ENCODE peak calls at places on chromosomes 2 and 18, in five cellular contexts. U is suprapubic skin, K is IMR-90, X is Peyer's patch, Y is NB4. I is an unnamed sample.

GRCh38 chr2:150013011-150013410 is 425.4 kb upstream of the MMADHC start:
- DNase-seq in U (no peak), K (peak; percentile 36), X (no peak), Y (no peak), I (no peak)

GRCh38 chr2:9336209-9336533 is 87.2 kb downstream of the ITGB1BP1 start:
- DNase-seq in U (no peak), K (peak; percentile 60), X (no peak), Y (no peak), I (no peak)

GRCh38 chr2:47688561-47688960 is 94.4 kb upstream of the MSH6 start:
- DNase-seq in U (no peak), K (no peak), X (no peak), Y (peak; percentile 23), I (no peak)

GRCh38 chr2:134372611-134373131 is 118.8 kb downstream of the MGAT5 start:
- DNase-seq in U (no peak), K (peak; percentile 94), X (no peak), Y (no peak), I (peak; percentile 60)

GRCh38 chr18:44592639-44593038 is 88.0 kb upstream of the SETBP1 start:
- DNase-seq in U (no peak), K (peak; percentile 70), X (no peak), Y (no peak), I (peak; percentile 23)

GRCh38 chr2:180523629-180524340 is 456.6 kb upstream of the UBE2E3 start:
- DNase-seq in U (no peak), K (peak; percentile 95), X (no peak), Y (peak; percentile 24), I (no peak)

GRCh38 chr2:78417355-78417754 is 608.1 kb upstream of the REG3G start:
- DNase-seq in U (no peak), K (no peak), X (no peak), Y (no peak), I (no peak)

GRCh38 chr2:132999421-132999820 is 329.4 kb upstream of the LYPD1 start:
- DNase-seq in U (no peak), K (no peak), X (no peak), Y (no peak), I (no peak)

GRCh38 chr2:29706171-29706690 is 215.2 kb downstream of the ALK start:
- DNase-seq in U (no peak), K (no peak), X (no peak), Y (no peak), I (no peak)
- H3K4me3 ChIP-seq in U (no peak overlapping the region), K (no peak overlapping the region), X (no peak overlapping the region), Y (no peak overlapping the region), I (no peak overlapping the region)

GRCh38 chr2:240567137-240567871 is 980 bp upstream of the RNPEPL1 start:
- DNase-seq in U (peak; percentile 77), K (no peak), X (peak; percentile 61), Y (peak; percentile 46), I (peak; percentile 58)

GRCh38 chr2:240566203-240567136 is 1.8 kb upstream of the RNPEPL1 start:
- DNase-seq in U (peak; percentile 98), K (peak; percentile 70), X (peak; percentile 97), Y (peak; percentile 93), I (peak; percentile 96)

GRCh38 chr2:240564191-240564570 is 4.0 kb downstream of the DUSP28 start:
- DNase-seq in U (peak; percentile 62), K (no peak), X (no peak), Y (no peak), I (no peak)

GRCh38 chr2:240565267-240566202 is 2.7 kb upstream of the RNPEPL1 start:
- DNase-seq in U (peak; percentile 93), K (peak; percentile 57), X (peak; percentile 89), Y (peak; percentile 97), I (peak; percentile 76)

GRCh38 chr2:240564571-240565266 is 3.6 kb upstream of the RNPEPL1 start:
- DNase-seq in U (peak; percentile 59), K (peak; percentile 88), X (peak; percentile 45), Y (no peak), I (no peak)
- TF ChIP-seq POLR2A in U (no peak), K (peak; percentile 86), X (no peak), Y (no peak), I (no peak)

GRCh38 chr2:217909156-217909820 is 93.5 kb downstream of the TNS1 start:
- DNase-seq in U (no peak), K (no peak), X (no peak), Y (no peak), I (no peak)

GRCh38 chr2:217906787-217907186 is 96.0 kb downstream of the TNS1 start:
- DNase-seq in U (peak; percentile 80), K (no peak), X (no peak), Y (no peak), I (peak; percentile 71)

GRCh38 chr2:217910875-217911212 is 92.0 kb downstream of the TNS1 start:
- DNase-seq in U (no peak), K (no peak), X (no peak), Y (no peak), I (peak; percentile 35)

GRCh38 chr2:217907266-217907665 is 95.5 kb downstream of the TNS1 start:
- DNase-seq in U (no peak), K (no peak), X (no peak), Y (no peak), I (no peak)

DNA sequence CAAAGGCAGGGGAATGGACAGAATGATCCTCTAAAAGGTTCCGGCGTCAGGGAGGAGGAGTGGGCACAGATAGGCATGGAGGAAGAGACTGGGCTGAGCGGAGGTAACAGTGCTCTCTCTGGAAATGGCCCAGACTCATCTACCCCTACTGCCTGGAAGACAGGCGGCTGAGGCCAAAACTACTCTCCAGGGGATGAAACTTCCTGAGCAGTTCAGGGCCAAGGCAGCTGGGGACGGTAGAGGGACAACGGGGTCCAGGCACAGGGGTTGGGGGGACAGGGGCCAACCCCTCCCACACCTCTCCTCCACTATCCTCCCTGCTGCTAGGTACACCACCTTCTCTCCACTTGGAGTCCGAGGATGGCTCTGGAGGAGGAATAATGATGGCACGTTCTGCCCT is 94.3 kb downstream of the TNS1 start:
- DNase-seq in U (no peak), K (no peak), X (no peak), Y (no peak), I (no peak)
- H3K4me3 ChIP-seq in U (no peak overlapping the region), K (no peak overlapping the region), X (no peak overlapping the region), Y (no peak overlapping the region), I (no peak overlapping the region)

DNA sequence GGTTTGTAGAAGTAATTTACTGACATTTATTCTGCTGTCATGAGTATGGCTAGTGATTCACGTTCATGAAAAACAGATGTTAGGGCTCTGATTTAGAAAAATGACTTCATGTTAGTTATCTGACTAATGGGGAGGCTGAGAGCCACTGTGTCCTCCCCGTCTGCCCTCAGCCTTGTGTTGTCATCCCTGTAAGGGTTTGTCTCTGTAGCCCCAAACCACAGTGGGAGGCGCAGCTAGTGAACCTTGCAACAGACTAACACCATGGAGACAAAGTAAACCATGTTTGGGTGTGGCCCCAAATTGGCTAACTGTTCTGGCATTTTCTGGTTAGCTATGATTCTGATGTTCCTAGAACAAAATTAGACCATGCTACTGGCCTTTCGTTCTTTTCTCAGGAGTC is 60.3 kb downstream of the LRRFIP1 start:
- DNase-seq in U (peak; percentile 95), K (peak; percentile 99), X (no peak), Y (peak; percentile 97), I (peak; percentile 85)
- TF ChIP-seq POLR2A in U (no peak), K (no peak), X (no peak), Y (no peak), I (no peak)

I was measured in heart left ventricle.